ENCODE peak calls at places on chromosomes 7 and 10, in ten cellular contexts. O, W, M, B, X, Q, A, G, J and S are unnamed samples.

GRCh38 chr10:72316748-72317435 is 37.8 kb downstream of the DNAJB12 start:
- DNase-seq in J (peak), X (no peak), Q (no peak), W (no peak), G (peak), B (peak), O (no peak), M (peak), A (no peak), S (no peak)

GRCh38 chr7:107891619-107892366 is 810 bp downstream of the DLD start:
- DNase-seq in X (no peak), B (no peak), W (peak), J (no peak), O (no peak), G (no peak), M (no peak), A (no peak), Q (no peak), S (no peak)

GRCh38 chr7:8509601-8510000 is 76.2 kb downstream of the NXPH1 start:
- DNase-seq in W (no peak), M (no peak), J (no peak), X (no peak), O (no peak), B (no peak), Q (no peak), A (no peak), G (no peak), S (no peak)

GRCh38 chr7:129955993-129956543 is 3.3 kb upstream of the UBE2H start:
- DNase-seq in G (no peak), W (no peak), M (no peak), X (no peak), J (no peak), Q (no peak), O (no peak), B (no peak), A (no peak), S (no peak)

GRCh38 chr7:150446288-150446938 is 4.0 kb upstream of the GIMAP8 start:
- DNase-seq in B (no peak), Q (no peak), X (no peak), O (no peak), G (no peak), M (no peak), W (no peak), J (no peak), A (no peak), S (no peak)

GRCh38 chr7:32519763-32520162 is 24.5 kb downstream of the AVL9 start:
- DNase-seq in G (no peak), O (no peak), M (no peak), A (no peak), X (no peak), B (no peak), W (no peak), Q (no peak), J (no peak), S (no peak)

GRCh38 chr10:60921631-60922030 is 22.4 kb downstream of the RHOBTB1 start:
- DNase-seq in J (no peak), W (no peak), B (no peak), A (no peak), X (no peak), O (no peak), G (no peak), M (no peak), Q (no peak), S (no peak)

GRCh38 chr10:122854648-122855047 is 9.0 kb upstream of the CUZD1 start:
- DNase-seq in Q (peak), W (peak), M (no peak), X (no peak), B (no peak), J (no peak), O (peak), G (no peak), A (no peak), S (peak)

GRCh38 chr10:110643670-110644597 is at the start of gene RBM20:
- DNase-seq in G (peak), W (no peak), A (no peak), Q (peak), O (no peak), B (peak), X (no peak), J (peak), M (peak), S (no peak)

GRCh38 chr10:78259394-78259793 is 225.7 kb downstream of the RPS24 start:
- DNase-seq in M (no peak), A (no peak), G (no peak), W (no peak), J (no peak), Q (no peak), X (no peak), O (no peak), B (no peak), S (no peak)

GRCh38 chr10:78255796-78256638 is 222.4 kb downstream of the RPS24 start:
- DNase-seq in G (peak), J (no peak), X (peak), M (peak), O (peak), B (no peak), A (peak), Q (peak), W (peak), S (peak)

GRCh38 chr10:78260141-78260540 is 226.5 kb downstream of the RPS24 start:
- DNase-seq in J (no peak), B (no peak), M (no peak), W (peak), X (no peak), Q (no peak), O (no peak), A (no peak), G (peak), S (no peak)

GRCh38 chr10:78260675-78261074 is 227.0 kb downstream of the RPS24 start:
- DNase-seq in Q (no peak), G (no peak), A (no peak), W (no peak), X (no peak), O (no peak), J (no peak), M (no peak), B (no peak), S (no peak)

DNA sequence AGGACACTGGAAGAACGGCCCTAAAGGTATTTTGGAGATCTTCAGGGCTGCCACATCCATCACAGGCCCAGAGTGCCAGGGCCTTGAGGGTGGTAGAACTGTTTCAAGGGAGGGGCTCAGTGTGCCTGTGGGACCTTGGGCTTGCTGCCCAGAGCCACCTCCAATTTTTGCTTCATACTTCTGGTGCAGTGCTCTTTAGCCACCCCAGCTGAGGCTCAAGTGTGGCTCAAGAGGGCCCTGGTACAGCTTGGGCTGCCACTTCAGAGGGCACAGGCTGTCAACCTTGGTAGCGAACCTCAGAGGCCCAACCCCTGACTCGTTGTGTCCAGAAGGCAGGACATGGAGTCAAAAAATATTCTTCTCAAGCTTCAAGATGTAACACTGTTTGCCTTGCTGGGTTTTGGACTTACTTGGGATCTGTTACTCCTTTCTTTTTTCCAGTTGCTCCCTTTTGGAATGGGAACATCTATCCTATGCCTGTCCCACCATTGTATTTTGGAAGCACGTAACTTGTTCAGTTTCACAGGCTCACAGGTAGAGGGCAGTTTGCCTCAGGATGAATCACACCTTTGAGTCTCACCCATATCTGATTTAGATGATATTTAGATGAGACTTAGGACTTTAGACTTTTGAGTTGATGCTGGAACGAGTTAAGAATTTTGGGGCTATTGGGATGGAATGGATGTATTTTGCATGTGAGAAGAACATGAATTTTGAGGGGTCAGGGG is 224.8 kb downstream of the RPS24 start:
- DNase-seq in X (no peak), G (no peak), M (no peak), W (no peak), Q (no peak), A (no peak), O (no peak), B (no peak), J (no peak), S (no peak)
- TF ChIP-seq CTCF in X (no peak), G (no peak), M (no peak), W (no peak), Q (no peak), A (peak), O (no peak), B (no peak), J (no peak), S (no peak)

DNA sequence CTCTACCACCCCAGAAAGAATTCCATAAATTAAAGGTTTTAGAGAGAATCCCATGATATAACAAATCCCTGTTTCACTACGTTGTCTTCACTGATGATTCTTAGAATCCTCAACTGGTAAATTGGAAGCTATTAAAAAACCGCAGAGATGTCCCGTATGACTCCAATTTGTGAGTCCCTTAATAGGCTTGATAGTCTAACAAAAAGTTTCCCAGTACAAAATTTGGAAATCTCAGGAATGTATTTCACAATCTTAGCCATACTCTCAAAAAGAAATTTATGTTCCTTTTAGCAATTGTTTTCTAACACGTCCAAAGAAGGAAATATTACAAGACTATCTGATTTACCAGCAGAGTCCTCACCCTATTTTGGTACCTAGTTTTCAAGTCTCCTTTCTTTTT is 2.5 kb downstream of the TES start:
- DNase-seq in M (no peak), X (no peak), B (no peak), J (no peak), W (no peak), G (no peak), O (no peak), Q (no peak), A (no peak), S (no peak)
- H3K4me3 ChIP-seq in M (peak), X (peak), B (peak), J (no peak), W (no peak), G (peak), O (no peak), Q (peak), A (no peak), S (peak)

DNA sequence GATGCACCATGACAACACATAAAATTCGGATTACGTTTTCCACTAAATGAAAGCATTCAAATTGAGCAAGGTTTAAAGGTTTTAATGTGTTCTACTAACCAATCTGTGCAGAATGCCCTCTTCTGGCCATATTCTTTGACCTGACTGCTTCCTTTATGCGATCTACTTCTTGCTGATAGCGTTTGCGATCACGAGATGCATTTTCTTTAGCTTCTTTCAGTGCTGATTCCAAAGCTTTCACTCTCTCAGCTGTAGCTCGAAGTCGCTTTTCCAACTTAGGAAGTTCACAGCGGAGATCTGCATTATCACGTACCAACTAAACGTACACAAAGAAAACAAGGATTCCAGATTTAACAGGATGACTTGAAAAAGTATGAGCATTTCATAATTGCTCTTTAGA is 39.2 kb downstream of the KIF5B start:
- DNase-seq in G (no peak), B (no peak), Q (no peak), M (no peak), X (no peak), A (no peak), J (no peak), O (no peak), W (no peak), S (no peak)
- TF ChIP-seq CTCF in G (peak), B (no peak), Q (no peak), M (no peak), X (no peak), A (no peak), J (no peak), O (peak), W (no peak), S (no peak)

DNA sequence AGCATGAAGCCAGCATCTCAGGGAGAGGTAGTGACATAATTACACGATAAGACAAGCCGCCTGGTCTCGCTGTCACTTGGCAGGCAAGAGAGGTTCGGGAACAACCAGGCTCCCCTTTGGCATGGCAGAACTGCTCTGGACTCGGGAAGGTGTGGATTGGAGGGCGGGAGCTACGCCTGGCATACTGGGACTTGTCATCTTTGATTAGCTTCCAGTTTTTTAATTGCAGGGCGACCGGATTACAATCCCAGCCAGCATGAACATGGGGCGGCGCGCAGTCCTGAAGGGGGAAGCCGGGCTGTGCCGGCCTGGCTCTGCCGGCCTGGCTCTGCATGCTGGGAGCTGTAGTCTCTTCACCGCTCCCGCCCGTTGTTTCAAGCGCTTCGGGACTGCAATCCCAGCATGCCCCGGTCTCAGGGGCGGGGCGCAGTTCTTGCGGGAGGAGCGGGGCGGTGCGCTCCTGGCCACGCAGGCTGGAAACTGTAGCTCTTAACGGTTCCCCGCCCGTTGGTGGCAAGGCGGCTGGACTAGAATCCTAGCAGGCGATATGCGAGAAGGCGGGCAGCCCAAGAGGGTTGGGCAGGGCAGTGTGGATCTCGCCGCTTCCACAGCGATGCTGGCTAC is 45.5 kb upstream of the ZNF716 start:
- DNase-seq in G (no peak), B (peak), A (no peak), W (no peak), X (no peak), M (peak), O (no peak), J (peak), Q (no peak), S (no peak)
- H3K4me3 ChIP-seq in G (no peak), B (peak), A (no peak), W (no peak), X (no peak), M (peak), O (no peak), J (peak), Q (no peak), S (no peak)